ENCODE peak calls at places on chromosomes 1 and 21, in four cellular contexts. P is K562, R is GM12878, H is HepG2. L is an unnamed sample.

GRCh38 chr1:21901986-21902377 is 35.1 kb downstream of the HSPG2 start:
- DNase-seq in H (no peak), R (no peak), P (no peak), L (no peak)

GRCh38 chr1:1880617-1881312 is 10.1 kb downstream of the GNB1 start:
- DNase-seq in P (no peak), H (no peak), R (no peak), L (no peak)

GRCh38 chr1:9289724-9290493 is 2.8 kb upstream of the SPSB1 start:
- DNase-seq in H (peak; percentile 68), P (no peak), R (no peak), L (no peak)

GRCh38 chr1:2312196-2312588 is 79.2 kb downstream of the MORN1 start:
- DNase-seq in H (no peak), R (no peak), P (no peak), L (no peak)

GRCh38 chr1:58155418-58156123 is 391.0 kb downstream of the OMA1 start:
- DNase-seq in H (peak; percentile 33), P (peak; percentile 25), R (no peak), L (peak; percentile 68)

GRCh38 chr1:93554883-93555872 is 107.3 kb downstream of the FNBP1L start:
- DNase-seq in P (no peak), R (no peak), H (no peak), L (no peak)

GRCh38 chr1:91732291-91732953 is 153.5 kb downstream of the TGFBR3 start:
- DNase-seq in R (no peak), P (peak; percentile 85), H (no peak), L (no peak)

GRCh38 chr1:174812656-174813055 is 187.1 kb upstream of the CACYBP start:
- DNase-seq in R (no peak), P (no peak), H (peak; percentile 95), L (no peak)

GRCh38 chr1:27418326-27418761 is 25.9 kb downstream of the GPR3 start:
- DNase-seq in H (no peak), P (no peak), R (no peak), L (no peak)

GRCh38 chr21:38853421-38853919 is 47.7 kb downstream of the ETS2 start:
- DNase-seq in R (no peak), P (no peak), H (peak; percentile 30), L (no peak)

GRCh38 chr21:33686386-33686785 is 44.1 kb downstream of the ITSN1 start:
- DNase-seq in H (no peak), P (no peak), R (no peak), L (no peak)

GRCh38 chr1:66320231-66320630 is 213.7 kb upstream of the SGIP1 start:
- DNase-seq in R (no peak), P (no peak), H (no peak), L (no peak)

GRCh38 chr1:13759072-13759471 is 59.1 kb downstream of the PRDM2 start:
- DNase-seq in P (no peak), R (no peak), H (no peak), L (no peak)

GRCh38 chr1:57674803-57675202 is 250.9 kb upstream of the DAB1 start:
- DNase-seq in R (no peak), P (no peak), H (no peak), L (no peak)

GRCh38 chr1:181090653-181091126 is 2.2 kb downstream of the IER5 start:
- DNase-seq in H (no peak), P (peak; percentile 49), R (no peak), L (no peak)

GRCh38 chr21:43312751-43313169 is 114.2 kb downstream of the SIK1 start:
- DNase-seq in P (no peak), R (peak; percentile 23), H (peak; percentile 44), L (peak; percentile 47)

GRCh38 chr21:44353200-44353970 is at the start of gene TRPM2:
- DNase-seq in H (no peak), R (no peak), P (no peak), L (no peak)
- TF ChIP-seq ETV6 in H (no peak), R (no peak), P (no peak), L (no peak)

GRCh38 chr1:89203166-89203565 is 4.4 kb upstream of the GBP4 start:
- DNase-seq in P (no peak), H (no peak), R (no peak), L (no peak)
- TF ChIP-seq ETV6 in P (no peak), H (no peak), R (no peak), L (no peak)

GRCh38 chr1:94929351-94929814 is 2.5 kb upstream of the CNN3 start:
- DNase-seq in P (no peak), H (no peak), R (no peak), L (no peak)
- TF ChIP-seq ETV6 in P (no peak), H (no peak), R (no peak), L (no peak)

GRCh38 chr1:220689696-220690095 is 467 bp upstream of the C1orf115 start:
- DNase-seq in P (no peak), R (no peak), H (no peak), L (no peak)

GRCh38 chr1:220692436-220693228 is 2.5 kb downstream of the C1orf115 start:
- DNase-seq in P (no peak), H (no peak), R (no peak), L (no peak)

GRCh38 chr1:220687809-220688208 is 2.4 kb upstream of the C1orf115 start:
- DNase-seq in H (no peak), R (no peak), P (no peak), L (no peak)

GRCh38 chr1:220691039-220691684 is 999 bp downstream of the C1orf115 start:
- DNase-seq in P (no peak), R (no peak), H (peak; percentile 47), L (no peak)

DNA sequence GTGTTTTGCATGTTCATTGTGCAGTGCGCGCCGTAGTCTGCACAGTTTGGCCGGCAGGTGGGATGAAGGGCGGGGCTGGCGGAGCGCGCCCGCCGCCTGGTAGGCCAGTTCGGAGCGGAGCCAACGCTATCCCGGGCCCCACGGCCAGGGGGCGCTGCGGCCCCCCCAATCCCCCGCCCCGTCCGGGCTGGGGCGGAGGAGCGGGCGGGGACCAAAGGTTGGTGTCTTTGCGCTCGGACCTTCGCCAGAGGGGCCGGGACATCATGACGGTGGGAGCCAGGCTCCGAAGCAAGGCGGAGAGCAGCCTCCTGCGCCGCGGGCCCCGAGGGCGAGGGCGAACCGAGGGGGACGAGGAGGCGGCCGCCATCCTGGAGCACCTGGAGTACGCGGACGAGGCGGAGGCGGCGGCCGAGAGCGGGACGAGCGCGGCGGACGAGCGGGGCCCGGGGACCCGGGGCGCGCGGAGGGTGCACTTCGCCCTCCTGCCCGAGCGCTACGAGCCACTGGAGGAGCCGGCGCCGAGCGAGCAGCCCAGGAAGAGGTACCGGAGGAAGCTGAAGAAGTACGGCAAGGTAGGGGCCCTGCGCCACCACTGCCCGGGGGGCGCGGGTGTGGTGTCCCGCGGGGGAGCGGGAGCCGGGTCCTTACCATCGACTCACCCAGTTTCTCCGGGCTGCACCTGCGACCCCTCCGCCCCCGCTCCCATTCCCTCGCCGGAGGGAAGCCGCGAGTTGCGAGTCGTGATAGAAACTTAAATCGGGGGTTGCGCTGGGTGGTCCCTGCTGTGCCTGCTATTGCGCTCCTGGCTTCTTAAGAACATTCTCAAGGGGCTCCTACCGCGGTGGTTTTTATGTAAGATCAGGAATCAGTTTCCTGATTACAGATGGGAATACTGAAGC is at the start of gene C1orf115:
- DNase-seq in R (no peak), H (peak; percentile 68), P (peak; percentile 62), L (peak; percentile 89)
- TF ChIP-seq ETV6 in R (no peak), H (peak; percentile 94), P (no peak), L (peak; percentile 71)

DNA sequence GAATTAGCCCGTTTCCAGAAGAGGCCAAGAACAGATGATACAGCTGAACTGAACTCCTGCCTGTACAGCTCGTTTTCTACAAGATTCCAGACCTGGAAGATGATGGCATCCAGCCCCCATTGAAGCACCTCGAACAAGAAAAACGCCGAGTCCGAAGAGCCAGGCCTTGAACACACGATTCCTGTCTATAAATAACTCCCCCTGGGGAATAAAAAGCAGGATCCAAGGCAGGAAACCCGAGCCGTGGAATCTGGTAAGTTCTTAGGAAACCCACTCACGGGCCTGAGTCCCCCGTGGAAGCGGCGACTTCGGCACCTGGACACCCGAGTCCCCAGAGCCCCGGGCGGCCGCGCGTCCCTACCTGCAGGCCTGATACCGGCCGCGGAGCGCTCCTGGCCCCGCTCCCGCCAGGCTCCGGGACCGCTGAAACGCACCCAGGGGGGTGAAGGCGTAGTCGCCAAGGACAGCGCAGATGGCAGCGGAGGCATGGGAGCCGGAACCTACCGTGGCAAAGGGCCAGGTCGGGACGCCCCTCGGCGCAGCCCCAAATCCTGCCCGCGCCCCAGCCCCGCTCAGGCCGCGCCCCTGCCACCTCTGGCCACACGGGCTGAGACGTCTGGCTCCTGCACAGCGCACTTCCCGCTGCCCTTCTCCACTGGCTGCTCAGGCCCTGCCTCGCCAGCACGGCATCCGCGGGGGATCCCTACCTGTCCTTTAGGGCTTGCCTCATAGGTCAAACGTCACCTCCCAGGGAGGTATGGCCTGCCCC is 14.0 kb upstream of the HLCS start:
- DNase-seq in H (no peak), P (no peak), R (no peak), L (peak; percentile 41)
- TF ChIP-seq ETV6 in H (no peak), P (no peak), R (no peak), L (no peak)

L was measured in WTC11.